ENCODE peak calls at places on chromosomes 12 and 14, in eight cellular contexts. A is psoas muscle; H is sigmoid colon; J is ovary; V is hepatocyte; Q is CD8-positive, alpha-beta T cell; G is PC-3; X is brain microvascular endothelial cell. S is an unnamed sample.

GRCh38 chr14:73762375-73762822 is 48.2 kb upstream of the PNMA1 start:
- DNase-seq in J (no peak), G (no peak), X (no peak), Q (peak), V (peak), A (no peak), H (no peak), S (no peak)

GRCh38 chr14:24147761-24148428 is 597 bp downstream of the RNF31 start:
- DNase-seq in G (no peak), Q (no peak), A (no peak), H (peak), V (no peak), J (no peak), X (no peak), S (no peak)

GRCh38 chr12:32171211-32171610 is 64.6 kb downstream of the BICD1 start:
- DNase-seq in X (no peak), V (no peak), J (no peak), H (no peak), Q (no peak), G (no peak), A (no peak), S (no peak)

GRCh38 chr14:100653409-100653808 is 66.2 kb upstream of the BEGAIN start:
- DNase-seq in Q (peak), A (no peak), V (no peak), H (no peak), G (no peak), X (no peak), J (no peak), S (no peak)

GRCh38 chr14:64296561-64296960 is 2.4 kb upstream of the ESR2 start:
- DNase-seq in A (no peak), G (peak), Q (no peak), H (no peak), X (peak), J (no peak), V (peak), S (no peak)

GRCh38 chr12:4160314-4161040 is 113.1 kb upstream of the CCND2 start:
- DNase-seq in X (no peak), G (no peak), H (no peak), V (no peak), Q (no peak), A (no peak), J (no peak), S (no peak)

GRCh38 chr12:53173085-53173715 is 7.3 kb upstream of the ZNF740 start:
- DNase-seq in J (no peak), V (no peak), A (no peak), H (no peak), Q (no peak), X (no peak), G (peak), S (no peak)

GRCh38 chr14:63974176-63974575 is 121.4 kb downstream of the SYNE2 start:
- DNase-seq in A (no peak), X (no peak), H (no peak), G (no peak), Q (no peak), J (no peak), V (no peak), S (no peak)

GRCh38 chr12:126369487-126370463 is 1304.5 kb downstream of the AACS start:
- DNase-seq in X (no peak), G (peak), J (no peak), A (no peak), Q (no peak), V (no peak), H (no peak), S (no peak)

GRCh38 chr12:81170072-81170471 is 92.2 kb downstream of the ACSS3 start:
- DNase-seq in Q (no peak), X (peak), J (no peak), G (no peak), V (no peak), H (no peak), A (no peak), S (no peak)

GRCh38 chr14:65290830-65291229 is 121.7 kb upstream of the FUT8 start:
- DNase-seq in G (peak), V (no peak), Q (no peak), A (no peak), H (no peak), X (peak), J (no peak), S (no peak)

GRCh38 chr12:96513166-96513565 is 23.8 kb downstream of the CFAP54 start:
- DNase-seq in V (no peak), J (no peak), X (no peak), Q (no peak), H (no peak), G (no peak), A (no peak), S (no peak)
- H3K27ac ChIP-seq in V (no peak), J (no peak), X (no peak), Q (no peak), H (no peak), G (no peak), A (no peak), S (no peak)

GRCh38 chr12:52053570-52054209 is 2.4 kb downstream of the NR4A1 start:
- DNase-seq in H (peak), X (no peak), V (peak), G (no peak), J (peak), Q (no peak), A (no peak), S (no peak)
- H3K4me3 ChIP-seq in H (peak), X (no peak), V (no peak), G (no peak), J (peak), Q (no peak), A (peak), S (no peak)

GRCh38 chr14:104926619-104927431 is 2.1 kb downstream of the PLD4 start:
- DNase-seq in A (no peak), G (no peak), Q (no peak), H (no peak), J (no peak), X (no peak), V (no peak), S (no peak)
- H3K27ac ChIP-seq in A (no peak), G (no peak), Q (no peak), H (no peak), J (no peak), X (no peak), V (no peak), S (no peak)

GRCh38 chr12:24561882-24562760 is 386.8 kb downstream of the BCAT1 start:
- DNase-seq in Q (no peak), G (no peak), V (peak), A (peak), H (peak), J (peak), X (peak), S (peak)

GRCh38 chr12:24561411-24561871 is 387.5 kb downstream of the BCAT1 start:
- DNase-seq in G (no peak), V (peak), A (no peak), X (peak), Q (no peak), J (no peak), H (peak), S (no peak)

GRCh38 chr12:24565300-24565699 is 383.6 kb downstream of the BCAT1 start:
- DNase-seq in A (no peak), J (no peak), X (no peak), Q (no peak), V (no peak), H (no peak), G (no peak), S (no peak)

GRCh38 chr12:24560867-24561266 is 388.0 kb downstream of the BCAT1 start:
- DNase-seq in X (no peak), J (no peak), G (no peak), A (no peak), H (no peak), Q (no peak), V (no peak), S (no peak)

GRCh38 chr12:24562761-24563392 is 386.0 kb downstream of the BCAT1 start:
- DNase-seq in Q (no peak), H (no peak), V (peak), A (peak), J (peak), X (peak), G (no peak), S (no peak)
- H3K4me3 ChIP-seq in Q (no peak), H (peak), V (peak), A (peak), J (peak), X (peak), G (no peak), S (peak)

DNA sequence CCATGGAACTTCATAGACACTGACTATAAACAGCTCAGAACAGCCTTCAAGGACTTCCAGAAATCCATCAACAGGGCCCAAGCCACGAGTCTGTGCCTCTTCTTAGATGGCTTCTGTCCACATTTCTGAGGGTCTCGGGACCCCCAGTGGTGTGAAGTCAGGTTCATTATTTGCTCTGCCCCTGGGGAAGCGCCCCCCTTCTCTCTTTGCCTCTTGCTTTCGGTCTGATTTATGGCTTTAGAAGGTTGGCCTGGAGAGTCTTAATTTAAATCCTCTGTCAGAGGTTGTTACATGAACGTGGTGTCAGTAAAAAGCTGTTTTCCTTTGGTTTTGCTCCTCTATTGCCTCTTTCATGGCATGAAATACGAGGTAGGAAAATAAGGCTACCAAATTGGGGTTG is 129.2 kb downstream of the SMOC1 start:
- DNase-seq in J (no peak), X (no peak), V (no peak), A (no peak), G (no peak), H (no peak), Q (no peak), S (no peak)
- H3K27ac ChIP-seq in J (no peak), X (no peak), V (no peak), A (no peak), G (no peak), H (peak), Q (no peak), S (no peak)

DNA sequence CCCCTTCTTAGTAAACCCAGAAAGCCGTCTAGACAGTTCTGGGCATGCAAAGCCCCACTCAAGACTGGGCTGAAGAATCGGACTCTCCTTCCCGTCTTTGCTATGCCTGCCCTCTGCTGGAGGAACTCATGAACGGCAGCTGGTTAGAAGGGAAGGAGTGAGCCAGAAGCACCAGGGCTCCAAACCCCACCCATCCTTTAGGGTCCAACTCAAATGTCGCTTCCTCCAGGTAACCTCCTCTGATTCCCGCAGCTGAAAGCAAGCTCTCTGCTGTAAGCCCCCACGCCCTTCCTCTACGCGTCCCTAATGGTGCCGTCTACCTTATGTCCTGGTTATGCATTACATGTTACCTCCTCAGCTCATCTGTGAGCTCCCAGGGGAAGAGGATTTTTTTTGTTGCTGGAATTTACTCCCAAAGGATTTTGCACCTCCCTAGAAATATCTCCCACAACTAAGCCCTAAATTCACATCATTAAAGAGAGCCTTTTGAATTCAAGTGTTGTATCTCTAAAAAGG is 59.0 kb upstream of the SCN8A start:
- DNase-seq in G (peak), A (peak), Q (peak), X (peak), V (peak), J (peak), H (peak), S (peak)
- H3K4me3 ChIP-seq in G (peak), A (no peak), Q (no peak), X (no peak), V (no peak), J (no peak), H (no peak), S (no peak)

S was measured in dorsolateral prefrontal cortex.